ENCODE peak calls at places on chromosomes 1 and 21, in five cellular contexts. One of them, this sample, is unnamed.

GRCh38 chr1:229479660-229480399 is 28.3 kb downstream of the NUP133 start:
- DNase-seq in IMR-90: no peak
- DNase-seq in lower lobe of right lung: no peak
- DNase-seq in cardiac muscle cell: peak
- DNase-seq in ovary: no peak
- DNase-seq in this sample: no peak

GRCh38 chr1:170586321-170586855 is 54.4 kb downstream of the GORAB start:
- DNase-seq in IMR-90: no peak
- DNase-seq in lower lobe of right lung: no peak
- DNase-seq in cardiac muscle cell: no peak
- DNase-seq in ovary: peak
- DNase-seq in this sample: no peak

GRCh38 chr1:224433671-224434446 is 738 bp downstream of the WDR26 start:
- DNase-seq in IMR-90: no peak
- DNase-seq in lower lobe of right lung: peak
- DNase-seq in cardiac muscle cell: peak
- DNase-seq in ovary: peak
- DNase-seq in this sample: peak

GRCh38 chr1:50973875-50974617 is 4.0 kb downstream of the CDKN2C start:
- DNase-seq in IMR-90: no peak
- DNase-seq in lower lobe of right lung: no peak
- DNase-seq in cardiac muscle cell: no peak
- DNase-seq in ovary: no peak
- DNase-seq in this sample: no peak

GRCh38 chr1:68229927-68230812 is 2.2 kb downstream of the WLS start:
- DNase-seq in IMR-90: peak
- DNase-seq in lower lobe of right lung: no peak
- DNase-seq in cardiac muscle cell: peak
- DNase-seq in ovary: peak
- DNase-seq in this sample: no peak

GRCh38 chr1:25616932-25617625 is 488 bp downstream of the MAN1C1 start:
- DNase-seq in IMR-90: no peak
- DNase-seq in lower lobe of right lung: peak
- DNase-seq in cardiac muscle cell: peak
- DNase-seq in ovary: peak
- DNase-seq in this sample: no peak

GRCh38 chr1:246769306-246769705 is 45.1 kb downstream of the SCCPDH start:
- DNase-seq in IMR-90: peak
- DNase-seq in lower lobe of right lung: no peak
- DNase-seq in cardiac muscle cell: no peak
- DNase-seq in ovary: no peak
- DNase-seq in this sample: no peak

GRCh38 chr21:43851593-43851992 is 13.4 kb upstream of the AGPAT3 start:
- DNase-seq in IMR-90: no peak
- DNase-seq in lower lobe of right lung: no peak
- DNase-seq in cardiac muscle cell: no peak
- DNase-seq in ovary: no peak
- DNase-seq in this sample: no peak

GRCh38 chr1:201016211-201016651 is 7.3 kb downstream of the KIF21B start:
- DNase-seq in IMR-90: peak
- DNase-seq in lower lobe of right lung: peak
- DNase-seq in cardiac muscle cell: peak
- DNase-seq in ovary: no peak
- DNase-seq in this sample: no peak

GRCh38 chr1:32045770-32046169 is 27.0 kb upstream of the TMEM39B start:
- DNase-seq in IMR-90: no peak
- DNase-seq in lower lobe of right lung: no peak
- DNase-seq in cardiac muscle cell: no peak
- DNase-seq in ovary: no peak
- DNase-seq in this sample: no peak

GRCh38 chr1:94660994-94661393 is 119.4 kb upstream of the F3 start:
- DNase-seq in IMR-90: peak
- DNase-seq in lower lobe of right lung: no peak
- DNase-seq in cardiac muscle cell: peak
- DNase-seq in ovary: no peak
- DNase-seq in this sample: no peak

GRCh38 chr1:94805912-94806311 is 14.2 kb upstream of the SLC44A3 start:
- DNase-seq in IMR-90: peak
- DNase-seq in lower lobe of right lung: peak
- DNase-seq in cardiac muscle cell: peak
- DNase-seq in ovary: peak
- DNase-seq in this sample: peak

GRCh38 chr1:229114315-229114714 is 156.6 kb upstream of the RAB4A start:
- DNase-seq in IMR-90: no peak
- DNase-seq in lower lobe of right lung: no peak
- DNase-seq in cardiac muscle cell: no peak
- DNase-seq in ovary: no peak
- DNase-seq in this sample: no peak

GRCh38 chr1:117017062-117017461 is 15.5 kb downstream of the CD101 start:
- DNase-seq in IMR-90: no peak
- DNase-seq in lower lobe of right lung: no peak
- DNase-seq in cardiac muscle cell: no peak
- DNase-seq in ovary: no peak
- DNase-seq in this sample: no peak

GRCh38 chr1:231970684-231971083 is 344.1 kb downstream of the DISC1 start:
- DNase-seq in IMR-90: no peak
- DNase-seq in lower lobe of right lung: no peak
- DNase-seq in cardiac muscle cell: no peak
- DNase-seq in ovary: no peak
- DNase-seq in this sample: no peak

GRCh38 chr1:218933526-218933925 is 240.2 kb upstream of the LYPLAL1 start:
- DNase-seq in IMR-90: peak
- DNase-seq in lower lobe of right lung: no peak
- DNase-seq in cardiac muscle cell: no peak
- DNase-seq in ovary: no peak
- DNase-seq in this sample: no peak

GRCh38 chr1:29649375-29650040 is 413.2 kb downstream of the PTPRU start:
- DNase-seq in IMR-90: no peak
- DNase-seq in lower lobe of right lung: no peak
- DNase-seq in cardiac muscle cell: no peak
- DNase-seq in ovary: no peak
- DNase-seq in this sample: no peak

GRCh38 chr1:112263464-112263863 is 132.6 kb upstream of the CTTNBP2NL start:
- DNase-seq in IMR-90: peak
- DNase-seq in lower lobe of right lung: no peak
- DNase-seq in cardiac muscle cell: no peak
- DNase-seq in ovary: no peak
- DNase-seq in this sample: peak

GRCh38 chr1:43639990-43640794 is 9.8 kb upstream of the KDM4A start:
- DNase-seq in IMR-90: no peak
- DNase-seq in lower lobe of right lung: no peak
- DNase-seq in cardiac muscle cell: no peak
- DNase-seq in ovary: no peak
- DNase-seq in this sample: no peak

GRCh38 chr1:52424757-52425265 is 20.4 kb downstream of the PRPF38A start:
- DNase-seq in IMR-90: peak
- DNase-seq in lower lobe of right lung: no peak
- DNase-seq in cardiac muscle cell: no peak
- DNase-seq in ovary: no peak
- DNase-seq in this sample: no peak

GRCh38 chr1:2474933-2475371 is 1.1 kb upstream of the PLCH2 start:
- DNase-seq in IMR-90: no peak
- DNase-seq in lower lobe of right lung: no peak
- DNase-seq in cardiac muscle cell: no peak
- DNase-seq in ovary: no peak
- DNase-seq in this sample: no peak

GRCh38 chr21:45441431-45442255 is 36.7 kb downstream of the COL18A1 start:
- DNase-seq in IMR-90: no peak
- DNase-seq in lower lobe of right lung: no peak
- DNase-seq in cardiac muscle cell: no peak
- DNase-seq in ovary: no peak
- DNase-seq in this sample: no peak

GRCh38 chr1:43706598-43707190 is 642 bp upstream of the ST3GAL3 start:
- DNase-seq in IMR-90: no peak
- DNase-seq in lower lobe of right lung: no peak
- DNase-seq in cardiac muscle cell: peak
- DNase-seq in ovary: peak
- DNase-seq in this sample: no peak

GRCh38 chr1:236502972-236503639 is 20.7 kb upstream of the LGALS8 start:
- DNase-seq in IMR-90: peak
- DNase-seq in lower lobe of right lung: peak
- DNase-seq in cardiac muscle cell: peak
- DNase-seq in ovary: no peak
- DNase-seq in this sample: peak

GRCh38 chr1:79899914-79900313 is 893.4 kb upstream of the ADGRL4 start:
- DNase-seq in IMR-90: peak
- DNase-seq in lower lobe of right lung: no peak
- DNase-seq in cardiac muscle cell: no peak
- DNase-seq in ovary: no peak
- DNase-seq in this sample: peak

GRCh38 chr21:29056538-29057050 is 16.9 kb downstream of the CCT8 start:
- DNase-seq in IMR-90: no peak
- DNase-seq in lower lobe of right lung: no peak
- DNase-seq in cardiac muscle cell: no peak
- DNase-seq in ovary: no peak
- DNase-seq in this sample: no peak

DNA sequence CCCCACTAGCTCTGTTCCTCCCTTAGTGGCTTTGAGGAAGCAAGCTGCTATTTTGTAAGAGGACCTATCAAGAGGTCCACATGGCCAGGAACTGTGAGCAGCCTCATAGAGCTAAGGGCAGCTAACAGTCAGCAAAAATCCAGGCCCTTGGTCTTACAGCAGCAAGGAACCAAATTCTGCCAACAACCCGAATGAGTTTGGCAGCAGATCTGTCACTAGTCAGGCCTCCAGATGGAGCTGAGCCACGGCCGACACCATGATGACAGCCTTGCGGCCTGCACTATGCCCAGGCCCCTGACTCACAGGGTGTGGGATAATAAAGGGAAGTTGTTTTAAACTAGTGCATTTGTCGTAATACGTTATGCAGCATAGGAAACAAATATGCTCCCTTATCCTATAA is 28.0 kb upstream of the H3-3A start:
- DNase-seq in IMR-90: peak
- DNase-seq in lower lobe of right lung: peak
- DNase-seq in cardiac muscle cell: no peak
- DNase-seq in ovary: peak
- DNase-seq in this sample: peak
- TF ChIP-seq CTCF in IMR-90: no peak
- TF ChIP-seq CTCF in lower lobe of right lung: no peak
- TF ChIP-seq CTCF in cardiac muscle cell: no peak
- TF ChIP-seq CTCF in ovary: no peak
- TF ChIP-seq CTCF in this sample: no peak

GRCh38 chr1:18828224-18828623 is 31.2 kb downstream of the TAS1R2 start:
- DNase-seq in IMR-90: no peak
- DNase-seq in lower lobe of right lung: no peak
- DNase-seq in cardiac muscle cell: no peak
- DNase-seq in ovary: no peak
- DNase-seq in this sample: no peak
- H3K27ac ChIP-seq in IMR-90: no peak
- H3K27ac ChIP-seq in lower lobe of right lung: no peak
- H3K27ac ChIP-seq in cardiac muscle cell: no peak
- H3K27ac ChIP-seq in ovary: no peak
- H3K27ac ChIP-seq in this sample: no peak

GRCh38 chr1:183277821-183278735 is 92.0 kb downstream of the LAMC2 start:
- DNase-seq in IMR-90: peak
- DNase-seq in lower lobe of right lung: no peak
- DNase-seq in cardiac muscle cell: no peak
- DNase-seq in ovary: no peak
- DNase-seq in this sample: peak
- H3K4me3 ChIP-seq in IMR-90: no peak
- H3K4me3 ChIP-seq in lower lobe of right lung: no peak
- H3K4me3 ChIP-seq in cardiac muscle cell: no peak
- H3K4me3 ChIP-seq in ovary: no peak
- H3K4me3 ChIP-seq in this sample: no peak

GRCh38 chr1:15038232-15039016 is 115.1 kb upstream of the TMEM51 start:
- DNase-seq in IMR-90: peak
- DNase-seq in lower lobe of right lung: no peak
- DNase-seq in cardiac muscle cell: peak
- DNase-seq in ovary: no peak
- DNase-seq in this sample: no peak
- TF ChIP-seq CTCF in IMR-90: peak
- TF ChIP-seq CTCF in lower lobe of right lung: no peak
- TF ChIP-seq CTCF in cardiac muscle cell: peak
- TF ChIP-seq CTCF in ovary: no peak
- TF ChIP-seq CTCF in this sample: peak

GRCh38 chr21:41670056-41670805 is 96.6 kb downstream of the RIPK4 start:
- DNase-seq in IMR-90: no peak
- DNase-seq in lower lobe of right lung: no peak
- DNase-seq in cardiac muscle cell: no peak
- DNase-seq in ovary: no peak
- DNase-seq in this sample: no peak
- H3K27ac ChIP-seq in IMR-90: no peak
- H3K27ac ChIP-seq in lower lobe of right lung: no peak
- H3K27ac ChIP-seq in cardiac muscle cell: no peak
- H3K27ac ChIP-seq in ovary: no peak
- H3K27ac ChIP-seq in this sample: no peak

DNA sequence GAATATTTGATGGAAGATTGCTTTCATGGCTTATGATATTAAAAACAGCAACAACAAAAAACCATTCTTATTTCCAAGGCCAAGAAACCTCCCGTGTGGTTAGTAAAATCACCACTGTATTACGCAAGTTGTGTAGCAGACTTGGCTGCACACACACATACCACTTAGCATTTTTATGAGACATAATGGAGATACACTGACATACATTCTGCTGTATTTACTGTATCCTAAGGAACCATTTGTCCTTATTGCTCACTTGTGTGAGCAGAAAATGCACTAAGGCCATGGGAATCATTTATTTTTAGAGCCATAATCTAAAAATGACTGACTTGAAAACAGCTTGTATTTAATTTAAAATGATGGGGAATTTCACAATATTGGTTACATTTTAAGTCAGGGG is 584 bp upstream of the C1orf141 start:
- DNase-seq in IMR-90: peak
- DNase-seq in lower lobe of right lung: no peak
- DNase-seq in cardiac muscle cell: no peak
- DNase-seq in ovary: no peak
- DNase-seq in this sample: peak
- H3K4me3 ChIP-seq in IMR-90: no peak
- H3K4me3 ChIP-seq in lower lobe of right lung: no peak
- H3K4me3 ChIP-seq in cardiac muscle cell: no peak
- H3K4me3 ChIP-seq in ovary: no peak
- H3K4me3 ChIP-seq in this sample: no peak

DNA sequence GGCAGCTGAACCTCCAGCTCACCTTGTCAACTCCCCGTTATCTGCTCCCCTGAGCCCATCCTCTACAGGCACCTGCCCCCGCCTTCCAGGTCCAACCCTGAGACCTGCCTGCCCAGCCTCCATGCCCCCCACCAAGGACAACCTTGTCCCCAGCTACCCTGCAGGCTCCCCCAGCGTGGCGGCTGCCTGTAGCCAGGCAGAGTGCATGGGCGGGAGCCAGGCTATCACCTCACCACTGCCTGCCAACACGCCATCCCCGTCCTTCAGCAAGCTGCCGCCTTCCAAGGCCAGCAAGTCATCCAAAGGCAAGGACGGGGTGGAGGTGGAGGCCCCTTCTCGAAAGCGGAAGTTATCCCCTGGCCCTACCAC is 3.0 kb upstream of the CYB561D1 start:
- DNase-seq in IMR-90: no peak
- DNase-seq in lower lobe of right lung: no peak
- DNase-seq in cardiac muscle cell: no peak
- DNase-seq in ovary: no peak
- DNase-seq in this sample: no peak
- TF ChIP-seq CTCF in IMR-90: no peak
- TF ChIP-seq CTCF in lower lobe of right lung: no peak
- TF ChIP-seq CTCF in cardiac muscle cell: no peak
- TF ChIP-seq CTCF in ovary: no peak
- TF ChIP-seq CTCF in this sample: no peak